ENCODE peak calls at places on chromosomes 2 and 18, in seven cellular contexts. Q is cardiac muscle cell, F is PC-3, I is astrocyte of the spinal cord, B is right lobe of liver, Y is lower lobe of right lung, U is dorsolateral prefrontal cortex. P is an unnamed sample.

GRCh38 chr18:68147728-68148127 is 567.2 kb downstream of the TMX3 start:
- DNase-seq in U (no peak), B (no peak), F (no peak), I (peak; percentile 5), Y (no peak), Q (no peak), P (no peak)

GRCh38 chr2:115910270-115910669 is 1467.8 kb downstream of the DPP10 start:
- DNase-seq in I (no peak), U (no peak), F (peak; percentile 26), Q (no peak), B (no peak), Y (no peak), P (peak; percentile 17)

GRCh38 chr2:163665817-163666216 is 70.0 kb downstream of the FIGN start:
- DNase-seq in B (no peak), Q (no peak), F (peak; percentile 72), U (no peak), I (peak; percentile 51), Y (no peak), P (no peak)

GRCh38 chr2:36403675-36404230 is 48.2 kb downstream of the CRIM1 start:
- DNase-seq in I (peak; percentile 90), Y (no peak), B (no peak), F (peak; percentile 99), U (no peak), Q (no peak), P (no peak)

GRCh38 chr2:101518470-101519172 is 43.7 kb upstream of the RFX8 start:
- DNase-seq in I (peak; percentile 61), B (peak; percentile 58), U (peak; percentile 53), F (peak; percentile 94), Q (peak; percentile 67), Y (no peak), P (peak; percentile 24)

GRCh38 chr18:78587626-78588600 is 391.7 kb upstream of the SALL3 start:
- DNase-seq in I (no peak), Q (no peak), U (no peak), B (no peak), Y (no peak), F (no peak), P (no peak)

GRCh38 chr2:9144047-9144446 is 62.6 kb upstream of the ASAP2 start:
- DNase-seq in F (no peak), Q (peak; percentile 29), U (no peak), I (no peak), Y (no peak), B (no peak), P (no peak)

GRCh38 chr2:168244318-168244717 is 3.1 kb downstream of the STK39 start:
- DNase-seq in F (peak; percentile 35), Q (no peak), B (no peak), I (no peak), U (no peak), Y (no peak), P (no peak)

GRCh38 chr2:185347445-185347844 is 391.2 kb upstream of the FSIP2 start:
- DNase-seq in F (no peak), U (no peak), Q (no peak), Y (no peak), I (no peak), B (no peak), P (no peak)

GRCh38 chr2:21047161-21048009 is 3.5 kb upstream of the APOB start:
- DNase-seq in Y (no peak), I (no peak), B (peak; percentile 85), Q (peak; percentile 28), U (no peak), F (no peak), P (no peak)

GRCh38 chr18:55090566-55091187 is 131.4 kb upstream of the CCDC68 start:
- DNase-seq in I (no peak), F (peak; percentile 8), Q (no peak), U (no peak), Y (no peak), B (no peak), P (no peak)

GRCh38 chr2:11744631-11745394 is 1.6 kb upstream of the LPIN1 start:
- DNase-seq in Y (no peak), F (peak; percentile 44), U (no peak), Q (peak; percentile 52), I (peak; percentile 53), B (no peak), P (peak; percentile 25)

GRCh38 chr18:79818036-79818435 is 20.3 kb downstream of the KCNG2 start:
- DNase-seq in F (peak; percentile 21), B (no peak), Y (no peak), Q (peak; percentile 7), I (no peak), U (no peak), P (no peak)

GRCh38 chr2:378364-378763 is 90.5 kb upstream of the ALKAL2 start:
- DNase-seq in Y (no peak), F (no peak), U (no peak), I (no peak), B (no peak), Q (no peak), P (no peak)

GRCh38 chr18:69495841-69496533 is 95.3 kb downstream of the DOK6 start:
- DNase-seq in Q (no peak), F (no peak), Y (no peak), U (no peak), B (no peak), I (no peak), P (no peak)

GRCh38 chr2:151973901-151974199 is 125.0 kb downstream of the CACNB4 start:
- DNase-seq in Y (no peak), I (peak; percentile 38), B (no peak), Q (peak; percentile 34), U (peak; percentile 69), F (no peak), P (peak; percentile 45)

GRCh38 chr2:175181877-175182308 is 383 bp upstream of the ATP5MC3 start:
- DNase-seq in U (no peak), F (no peak), I (no peak), B (no peak), Q (no peak), Y (no peak), P (no peak)

GRCh38 chr2:175183674-175184073 is 2.2 kb upstream of the ATP5MC3 start:
- DNase-seq in F (no peak), Q (no peak), B (no peak), I (no peak), Y (no peak), U (no peak), P (no peak)

GRCh38 chr2:175187378-175187777 is 5.9 kb upstream of the ATP5MC3 start:
- DNase-seq in B (no peak), F (peak; percentile 69), I (peak; percentile 17), Y (no peak), Q (peak; percentile 38), U (no peak), P (no peak)
- TF ChIP-seq CTCF in B (no peak), F (peak; percentile 74), I (peak; percentile 35), Y (no peak), Q (peak; percentile 36), U (no peak), P (no peak)

GRCh38 chr2:130376433-130377293 is 20.8 kb downstream of the PTPN18 start:
- DNase-seq in U (no peak), Q (no peak), B (no peak), I (no peak), F (no peak), Y (no peak), P (no peak)
- TF ChIP-seq CTCF in U (no peak), Q (peak; percentile 18), B (no peak), I (peak; percentile 26), F (no peak), Y (no peak), P (no peak)

DNA sequence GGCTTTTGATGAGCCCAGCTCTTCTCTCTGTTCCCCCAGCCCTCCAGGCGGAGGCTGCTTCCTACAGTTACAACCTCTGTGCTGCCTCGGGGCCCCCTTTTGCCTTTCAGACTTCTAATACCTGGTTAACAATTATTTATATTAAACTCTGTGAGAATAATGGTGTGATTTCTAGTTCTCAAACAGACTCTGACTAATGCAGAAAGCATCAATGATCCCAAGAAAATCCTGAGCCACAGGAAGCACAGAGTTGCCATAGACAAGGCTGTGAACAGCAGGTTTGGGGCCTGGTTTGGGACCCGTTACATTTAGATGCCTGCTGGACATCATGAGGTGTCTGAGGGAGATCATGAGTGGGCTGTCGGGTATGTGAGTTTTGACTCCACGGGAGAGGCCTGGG is 37.4 kb upstream of the MYO3B start:
- DNase-seq in U (no peak), Q (no peak), I (no peak), F (no peak), Y (no peak), B (no peak), P (no peak)
- TF ChIP-seq CTCF in U (no peak), Q (no peak), I (no peak), F (no peak), Y (no peak), B (no peak), P (no peak)

GRCh38 chr2:124985210-124985760 is 960.2 kb downstream of the CNTNAP5 start:
- DNase-seq in B (no peak), I (peak; percentile 7), Q (no peak), U (no peak), F (peak; percentile 4), Y (no peak), P (no peak)
- TF ChIP-seq CTCF in B (no peak), I (no peak), Q (no peak), U (no peak), F (no peak), Y (no peak), P (no peak)